ENCODE peak calls at places on chromosomes 7 and 10, in ten cellular contexts. T is neural progenitor cell, J is SK-N-SH, C is fibroblast of lung, M is H9, K is PC-3, H is K562, G is colonic mucosa, U is HCT116, R is neuronal stem cell. A is an unnamed sample.

GRCh38 chr7:134515569-134516468 is 11.5 kb upstream of the AKR1B10 start:
- DNase-seq in T (no peak), J (no peak), C (peak; percentile 87), M (no peak), K (peak; percentile 99), H (no peak), G (no peak), U (peak; percentile 68), R (no peak), A (peak; percentile 58)

GRCh38 chr10:125661942-125662515 is 20.9 kb downstream of the TEX36 start:
- DNase-seq in T (no peak), J (no peak), C (peak; percentile 94), M (no peak), K (peak; percentile 93), H (peak; percentile 58), G (no peak), U (peak; percentile 97), R (no peak), A (peak; percentile 40)

GRCh38 chr7:75888464-75889222 is 9.8 kb downstream of the RHBDD2 start:
- DNase-seq in T (no peak), J (no peak), C (peak; percentile 39), M (no peak), K (no peak), H (no peak), G (no peak), U (no peak), R (no peak), A (no peak)

GRCh38 chr10:113335603-113336002 is 217.2 kb upstream of the HABP2 start:
- DNase-seq in T (no peak), J (no peak), C (peak; percentile 55), M (no peak), K (no peak), H (no peak), G (no peak), U (no peak), R (no peak), A (no peak)

GRCh38 chr7:29401827-29402226 is 161.8 kb upstream of the PRR15 start:
- DNase-seq in T (peak; percentile 69), J (no peak), C (no peak), M (peak; percentile 42), K (no peak), H (no peak), G (no peak), U (no peak), R (no peak), A (no peak)

GRCh38 chr7:90178592-90179279 is 24.5 kb downstream of the STEAP1 start:
- DNase-seq in T (peak; percentile 4), J (no peak), C (peak; percentile 93), M (no peak), K (peak; percentile 94), H (no peak), G (no peak), U (peak; percentile 97), R (no peak), A (peak; percentile 60)

GRCh38 chr10:112919721-112920120 is 30.3 kb upstream of the TCF7L2 start:
- DNase-seq in T (no peak), J (no peak), C (peak; percentile 83), M (no peak), K (peak; percentile 90), H (no peak), G (no peak), U (peak; percentile 63), R (no peak), A (peak; percentile 36)

GRCh38 chr10:114719311-114719710 is 61.2 kb upstream of the ABLIM1 start:
- DNase-seq in T (no peak), J (no peak), C (no peak), M (no peak), K (no peak), H (no peak), G (peak; percentile 61), U (no peak), R (no peak), A (no peak)

DNA sequence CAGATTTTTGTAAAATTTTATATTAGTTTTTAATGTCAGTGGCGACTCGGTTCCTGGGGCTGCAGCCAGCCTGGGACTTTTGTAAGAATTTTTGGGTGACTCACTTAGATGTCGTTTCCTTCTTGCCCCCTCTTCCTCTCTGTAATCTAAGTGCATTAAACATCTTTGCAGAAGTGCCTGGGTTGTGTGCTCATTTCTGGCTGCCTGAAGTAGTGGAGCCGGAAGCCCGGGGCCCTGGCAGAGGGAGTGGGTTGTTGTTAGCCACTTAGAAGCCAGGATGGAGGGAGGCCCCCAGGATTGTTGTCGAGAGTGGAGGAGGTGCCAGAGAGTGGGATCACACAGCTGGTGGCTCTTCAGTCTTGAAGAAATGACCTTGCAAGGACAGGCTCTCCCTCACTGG is 11.0 kb upstream of the TRIM8 start:
- DNase-seq in T (no peak), J (no peak), C (peak; percentile 77), M (no peak), K (peak; percentile 26), H (no peak), G (no peak), U (no peak), R (no peak), A (no peak)
- H3K4me1 ChIP-seq in T (peaks cover 45% of the 10 kb centered on the region), J (peaks cover 68% of the 10 kb centered on the region), C (peaks cover 55% of the 10 kb centered on the region), M (peaks cover 13% of the 10 kb centered on the region), K (peaks cover 58% of the 10 kb centered on the region), H (peaks cover 7% of the 10 kb centered on the region), G (no peaks in the 10 kb centered on the region), U (peaks cover 80% of the 10 kb centered on the region), R (peaks cover 55% of the 10 kb centered on the region), A (peaks cover 53% of the 10 kb centered on the region)

GRCh38 chr7:158015403-158016116 is 572.1 kb downstream of the PTPRN2 start:
- DNase-seq in T (no peak), J (no peak), C (no peak), M (no peak), K (no peak), H (no peak), G (no peak), U (no peak), R (no peak), A (no peak)

GRCh38 chr7:158016171-158017087 is 571.2 kb downstream of the PTPRN2 start:
- DNase-seq in T (peak; percentile 77), J (peak; percentile 56), C (peak; percentile 3), M (no peak), K (no peak), H (no peak), G (no peak), U (no peak), R (peak; percentile 42), A (no peak)

GRCh38 chr7:158011941-158012340 is 575.7 kb downstream of the PTPRN2 start:
- DNase-seq in T (no peak), J (no peak), C (no peak), M (no peak), K (no peak), H (no peak), G (no peak), U (no peak), R (no peak), A (no peak)

GRCh38 chr7:158010956-158011698 is 576.5 kb downstream of the PTPRN2 start:
- DNase-seq in T (no peak), J (no peak), C (no peak), M (no peak), K (no peak), H (no peak), G (no peak), U (no peak), R (no peak), A (no peak)

DNA sequence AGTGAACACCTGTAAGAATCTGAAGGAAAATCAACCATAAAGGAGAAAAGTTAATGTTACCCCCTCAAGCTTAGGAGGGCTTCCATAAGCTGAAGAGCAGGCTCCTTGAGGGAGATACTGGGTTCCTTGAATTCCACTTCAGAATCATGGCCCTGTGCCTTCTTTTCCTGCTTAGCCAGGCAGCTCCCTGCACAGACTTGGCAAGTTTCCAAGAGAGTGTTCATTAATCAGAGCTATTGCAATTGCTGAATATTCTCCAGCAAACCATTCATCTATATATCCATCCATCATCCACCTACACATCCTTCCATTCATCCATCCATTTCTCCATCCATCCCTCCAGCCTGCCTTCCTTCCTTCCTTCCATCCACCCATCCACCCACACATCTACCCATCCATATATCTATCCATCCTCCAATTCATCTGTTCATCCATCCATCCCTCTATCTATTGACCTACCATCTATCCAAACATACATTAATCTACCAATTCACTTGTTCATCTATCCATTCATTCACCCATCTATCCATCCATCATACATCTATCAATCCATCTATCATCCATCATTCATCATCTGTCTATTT is 574.4 kb downstream of the PTPRN2 start:
- DNase-seq in T (no peak), J (no peak), C (no peak), M (no peak), K (no peak), H (no peak), G (no peak), U (no peak), R (no peak), A (no peak)
- H3K9me3 ChIP-seq in T (no peaks in the 10 kb centered on the region), J (peaks cover 3% of the 10 kb centered on the region), C (no peaks in the 10 kb centered on the region), M (no peaks in the 10 kb centered on the region), K (no peaks in the 10 kb centered on the region), H (no peaks in the 10 kb centered on the region), G (no peaks in the 10 kb centered on the region), U (no peaks in the 10 kb centered on the region), R (no peaks in the 10 kb centered on the region), A (peaks cover 11% of the 10 kb centered on the region)

DNA sequence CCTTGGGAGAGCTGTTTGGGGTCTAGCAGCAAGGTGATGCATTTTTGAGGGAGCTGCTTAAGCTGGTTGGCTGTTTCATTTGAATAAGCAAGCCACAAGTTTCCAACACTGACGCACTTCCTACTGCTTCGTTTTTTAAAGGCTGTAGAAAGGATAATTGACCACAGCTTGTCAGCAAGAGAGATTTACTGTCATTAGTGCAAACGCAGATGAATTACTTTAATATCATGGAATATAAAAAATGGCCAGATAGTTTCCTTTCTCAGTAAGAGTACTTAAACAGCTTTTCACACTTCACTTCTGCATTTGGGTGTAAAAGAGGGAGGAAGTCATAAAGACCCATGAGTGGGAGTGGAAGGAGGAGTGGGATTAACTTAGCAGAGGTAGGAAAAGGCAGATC is 61.5 kb downstream of the FZD1 start:
- DNase-seq in T (no peak), J (no peak), C (peak; percentile 66), M (no peak), K (no peak), H (no peak), G (no peak), U (no peak), R (no peak), A (no peak)
- H3K9ac ChIP-seq in T (no peak overlapping the region), J (no peak overlapping the region), C (no peak overlapping the region), M (no peak overlapping the region), K (no peak overlapping the region), H (no peak overlapping the region), G (no peak overlapping the region), U (no peak overlapping the region), R (no peak overlapping the region), A (no peak overlapping the region)

GRCh38 chr10:549391-549790 is 140.1 kb downstream of the DIP2C start:
- DNase-seq in T (no peak), J (no peak), C (no peak), M (no peak), K (no peak), H (no peak), G (no peak), U (no peak), R (no peak), A (no peak)

GRCh38 chr10:553233-553632 is 136.2 kb downstream of the DIP2C start:
- DNase-seq in T (no peak), J (no peak), C (no peak), M (no peak), K (no peak), H (no peak), G (no peak), U (no peak), R (no peak), A (no peak)

GRCh38 chr10:551489-552252 is 137.8 kb downstream of the DIP2C start:
- DNase-seq in T (no peak), J (no peak), C (no peak), M (no peak), K (no peak), H (no peak), G (no peak), U (no peak), R (no peak), A (no peak)

GRCh38 chr10:552679-553078 is 136.8 kb downstream of the DIP2C start:
- DNase-seq in T (no peak), J (no peak), C (no peak), M (no peak), K (no peak), H (no peak), G (no peak), U (no peak), R (no peak), A (no peak)

GRCh38 chr10:550665-551460 is 138.6 kb downstream of the DIP2C start:
- DNase-seq in T (no peak), J (no peak), C (no peak), M (no peak), K (no peak), H (no peak), G (no peak), U (no peak), R (no peak), A (no peak)
- H3K4me1 ChIP-seq in T (peaks cover 18% of the 10 kb centered on the region), J (peaks cover 18% of the 10 kb centered on the region), C (no peaks in the 10 kb centered on the region), M (peaks cover 3% of the 10 kb centered on the region), K (peaks cover 21% of the 10 kb centered on the region), H (no peaks in the 10 kb centered on the region), G (no peaks in the 10 kb centered on the region), U (peaks cover 7% of the 10 kb centered on the region), R (peaks cover 14% of the 10 kb centered on the region), A (peaks cover 15% of the 10 kb centered on the region)

A was measured in keratinocyte.